ENCODE peak calls at places on chromosome 15, in seven cellular contexts. One of them, this sample, is unnamed.

GRCh38 chr15:60006203-60006782 is 2.2 kb downstream of the FOXB1 start:
- DNase-seq in coronary artery: no peak
- DNase-seq in suprapubic skin: no peak
- DNase-seq in CD8-positive, alpha-beta memory T cell: peak
- DNase-seq in CD4-positive, CD25-positive, alpha-beta regulatory T cell: peak
- DNase-seq in transverse colon: peak
- DNase-seq in epithelial cell of esophagus: peak
- DNase-seq in this sample: peak

GRCh38 chr15:67775998-67776397 is 49.3 kb upstream of the SKOR1 start:
- DNase-seq in coronary artery: no peak
- DNase-seq in suprapubic skin: no peak
- DNase-seq in CD8-positive, alpha-beta memory T cell: no peak
- DNase-seq in CD4-positive, CD25-positive, alpha-beta regulatory T cell: no peak
- DNase-seq in transverse colon: no peak
- DNase-seq in epithelial cell of esophagus: no peak
- DNase-seq in this sample: no peak

GRCh38 chr15:48718646-48719045 is 73.1 kb upstream of the FBN1 start:
- DNase-seq in coronary artery: no peak
- DNase-seq in suprapubic skin: no peak
- DNase-seq in CD8-positive, alpha-beta memory T cell: no peak
- DNase-seq in CD4-positive, CD25-positive, alpha-beta regulatory T cell: no peak
- DNase-seq in transverse colon: no peak
- DNase-seq in epithelial cell of esophagus: peak
- DNase-seq in this sample: no peak

GRCh38 chr15:33848011-33848410 is 120.3 kb upstream of the CHRM5 start:
- DNase-seq in coronary artery: no peak
- DNase-seq in suprapubic skin: no peak
- DNase-seq in CD8-positive, alpha-beta memory T cell: no peak
- DNase-seq in CD4-positive, CD25-positive, alpha-beta regulatory T cell: no peak
- DNase-seq in transverse colon: no peak
- DNase-seq in epithelial cell of esophagus: no peak
- DNase-seq in this sample: no peak

GRCh38 chr15:74134387-74135027 is 4.1 kb downstream of the ISLR2 start:
- DNase-seq in coronary artery: no peak
- DNase-seq in suprapubic skin: no peak
- DNase-seq in CD8-positive, alpha-beta memory T cell: no peak
- DNase-seq in CD4-positive, CD25-positive, alpha-beta regulatory T cell: no peak
- DNase-seq in transverse colon: peak
- DNase-seq in epithelial cell of esophagus: peak
- DNase-seq in this sample: peak

GRCh38 chr15:91055548-91056331 is 33.3 kb upstream of the VPS33B start:
- DNase-seq in coronary artery: no peak
- DNase-seq in suprapubic skin: no peak
- DNase-seq in CD8-positive, alpha-beta memory T cell: no peak
- DNase-seq in CD4-positive, CD25-positive, alpha-beta regulatory T cell: no peak
- DNase-seq in transverse colon: peak
- DNase-seq in epithelial cell of esophagus: peak
- DNase-seq in this sample: no peak

GRCh38 chr15:69827751-69828150 is 270.0 kb downstream of the TLE3 start:
- DNase-seq in coronary artery: no peak
- DNase-seq in suprapubic skin: no peak
- DNase-seq in CD8-positive, alpha-beta memory T cell: no peak
- DNase-seq in CD4-positive, CD25-positive, alpha-beta regulatory T cell: no peak
- DNase-seq in transverse colon: no peak
- DNase-seq in epithelial cell of esophagus: no peak
- DNase-seq in this sample: no peak

GRCh38 chr15:51620647-51621046 is 1.9 kb downstream of the DMXL2 start:
- DNase-seq in coronary artery: no peak
- DNase-seq in suprapubic skin: no peak
- DNase-seq in CD8-positive, alpha-beta memory T cell: no peak
- DNase-seq in CD4-positive, CD25-positive, alpha-beta regulatory T cell: no peak
- DNase-seq in transverse colon: no peak
- DNase-seq in epithelial cell of esophagus: no peak
- DNase-seq in this sample: no peak

GRCh38 chr15:92068121-92068520 is 214.6 kb downstream of the SLCO3A1 start:
- DNase-seq in coronary artery: no peak
- DNase-seq in suprapubic skin: no peak
- DNase-seq in CD8-positive, alpha-beta memory T cell: no peak
- DNase-seq in CD4-positive, CD25-positive, alpha-beta regulatory T cell: no peak
- DNase-seq in transverse colon: no peak
- DNase-seq in epithelial cell of esophagus: no peak
- DNase-seq in this sample: no peak

GRCh38 chr15:92073044-92073785 is 219.7 kb downstream of the SLCO3A1 start:
- DNase-seq in coronary artery: no peak
- DNase-seq in suprapubic skin: no peak
- DNase-seq in CD8-positive, alpha-beta memory T cell: no peak
- DNase-seq in CD4-positive, CD25-positive, alpha-beta regulatory T cell: no peak
- DNase-seq in transverse colon: no peak
- DNase-seq in epithelial cell of esophagus: no peak
- DNase-seq in this sample: no peak

GRCh38 chr15:92074161-92074560 is 220.7 kb downstream of the SLCO3A1 start:
- DNase-seq in coronary artery: no peak
- DNase-seq in suprapubic skin: no peak
- DNase-seq in CD8-positive, alpha-beta memory T cell: no peak
- DNase-seq in CD4-positive, CD25-positive, alpha-beta regulatory T cell: no peak
- DNase-seq in transverse colon: no peak
- DNase-seq in epithelial cell of esophagus: peak
- DNase-seq in this sample: no peak

GRCh38 chr15:92071030-92071644 is 217.6 kb downstream of the SLCO3A1 start:
- DNase-seq in coronary artery: no peak
- DNase-seq in suprapubic skin: no peak
- DNase-seq in CD8-positive, alpha-beta memory T cell: no peak
- DNase-seq in CD4-positive, CD25-positive, alpha-beta regulatory T cell: no peak
- DNase-seq in transverse colon: no peak
- DNase-seq in epithelial cell of esophagus: no peak
- DNase-seq in this sample: peak

DNA sequence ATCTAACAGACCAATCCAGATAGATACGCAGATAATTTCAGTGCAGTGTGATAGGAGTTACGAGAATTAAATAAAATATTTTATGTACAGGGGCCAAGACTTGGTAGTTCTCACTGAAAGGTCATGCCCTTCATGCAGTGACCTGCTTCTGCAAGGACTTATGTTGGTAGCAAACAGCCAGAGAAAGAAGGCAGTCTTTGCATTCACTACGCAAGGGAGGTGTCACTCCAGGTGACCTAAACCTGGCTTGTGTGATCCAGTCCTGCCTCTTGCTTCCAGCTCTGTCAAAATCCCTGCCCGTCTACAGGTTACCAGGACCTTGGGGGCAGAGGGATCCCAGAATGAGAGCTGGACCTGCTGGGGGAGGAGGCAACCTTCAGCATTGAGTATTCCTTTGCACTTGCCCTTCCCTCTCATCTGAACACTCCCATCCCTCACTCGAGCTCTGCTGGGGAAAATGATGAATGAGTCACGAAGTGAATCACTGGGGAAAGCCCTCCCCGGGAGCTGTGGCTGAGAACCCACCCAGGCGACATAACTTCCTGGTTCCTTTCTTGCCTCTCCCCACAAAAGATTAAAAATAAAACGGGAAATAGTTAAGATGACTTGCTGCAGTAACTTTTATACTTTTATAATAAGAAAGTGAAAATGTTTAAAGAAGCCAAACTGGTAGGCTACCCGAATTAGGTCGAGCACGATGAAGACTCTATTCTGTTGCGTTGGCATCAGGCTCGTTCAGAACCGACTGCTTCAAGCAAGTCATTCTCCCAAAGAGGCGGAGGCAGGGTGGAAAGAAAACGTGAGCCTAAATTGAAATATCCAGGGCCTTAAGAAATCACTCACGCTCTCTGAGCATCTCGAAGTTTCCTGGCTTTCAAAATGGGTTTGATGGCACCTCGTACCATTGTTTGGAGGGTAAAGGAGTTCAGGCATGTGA is 216.1 kb downstream of the SLCO3A1 start:
- DNase-seq in coronary artery: peak
- DNase-seq in suprapubic skin: peak
- DNase-seq in CD8-positive, alpha-beta memory T cell: no peak
- DNase-seq in CD4-positive, CD25-positive, alpha-beta regulatory T cell: no peak
- DNase-seq in transverse colon: peak
- DNase-seq in epithelial cell of esophagus: peak
- DNase-seq in this sample: peak
- H3K4me3 ChIP-seq in coronary artery: peak
- H3K4me3 ChIP-seq in suprapubic skin: peak
- H3K4me3 ChIP-seq in CD8-positive, alpha-beta memory T cell: no peak
- H3K4me3 ChIP-seq in CD4-positive, CD25-positive, alpha-beta regulatory T cell: peak
- H3K4me3 ChIP-seq in transverse colon: no peak
- H3K4me3 ChIP-seq in epithelial cell of esophagus: peak
- H3K4me3 ChIP-seq in this sample: no peak

GRCh38 chr15:64845183-64845611 is 3.5 kb downstream of the PLEKHO2 start:
- DNase-seq in coronary artery: peak
- DNase-seq in suprapubic skin: no peak
- DNase-seq in CD8-positive, alpha-beta memory T cell: no peak
- DNase-seq in CD4-positive, CD25-positive, alpha-beta regulatory T cell: no peak
- DNase-seq in transverse colon: peak
- DNase-seq in epithelial cell of esophagus: no peak
- DNase-seq in this sample: peak

GRCh38 chr15:64845826-64846225 is 4.1 kb downstream of the PLEKHO2 start:
- DNase-seq in coronary artery: no peak
- DNase-seq in suprapubic skin: no peak
- DNase-seq in CD8-positive, alpha-beta memory T cell: no peak
- DNase-seq in CD4-positive, CD25-positive, alpha-beta regulatory T cell: no peak
- DNase-seq in transverse colon: no peak
- DNase-seq in epithelial cell of esophagus: no peak
- DNase-seq in this sample: no peak

GRCh38 chr15:64842986-64843561 is 1.4 kb downstream of the PLEKHO2 start:
- DNase-seq in coronary artery: peak
- DNase-seq in suprapubic skin: no peak
- DNase-seq in CD8-positive, alpha-beta memory T cell: no peak
- DNase-seq in CD4-positive, CD25-positive, alpha-beta regulatory T cell: no peak
- DNase-seq in transverse colon: peak
- DNase-seq in epithelial cell of esophagus: no peak
- DNase-seq in this sample: peak

GRCh38 chr15:64843996-64844395 is 2.3 kb downstream of the PLEKHO2 start:
- DNase-seq in coronary artery: no peak
- DNase-seq in suprapubic skin: no peak
- DNase-seq in CD8-positive, alpha-beta memory T cell: no peak
- DNase-seq in CD4-positive, CD25-positive, alpha-beta regulatory T cell: no peak
- DNase-seq in transverse colon: no peak
- DNase-seq in epithelial cell of esophagus: no peak
- DNase-seq in this sample: no peak

DNA sequence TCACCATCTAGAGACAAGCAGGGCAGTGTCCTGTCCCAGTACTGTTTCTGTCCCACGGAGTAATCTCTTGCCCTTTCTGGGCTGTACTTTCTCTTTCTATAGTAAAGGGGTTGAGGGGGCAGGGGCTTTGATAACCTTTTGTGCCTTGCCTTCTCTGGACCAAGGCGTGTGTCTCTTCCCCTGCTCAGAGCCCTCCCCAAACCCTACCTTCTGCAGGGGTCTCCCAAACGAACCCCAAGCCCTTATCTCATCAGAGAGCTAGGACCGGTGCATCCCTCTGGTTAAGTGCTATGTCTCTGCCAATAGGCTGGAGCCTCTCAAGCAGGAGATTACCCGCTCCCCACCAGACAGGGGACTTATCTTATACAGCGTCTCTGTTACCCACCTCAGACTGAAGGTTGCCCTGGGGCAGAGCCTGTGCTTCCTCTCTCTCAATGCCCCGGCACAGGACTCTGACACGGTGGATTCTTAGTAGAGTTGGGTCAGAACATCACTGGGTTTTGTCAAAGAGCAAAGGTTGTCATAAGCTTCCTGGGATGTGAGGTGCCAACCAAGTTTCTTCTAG is 2.9 kb downstream of the PLEKHO2 start:
- DNase-seq in coronary artery: no peak
- DNase-seq in suprapubic skin: no peak
- DNase-seq in CD8-positive, alpha-beta memory T cell: peak
- DNase-seq in CD4-positive, CD25-positive, alpha-beta regulatory T cell: no peak
- DNase-seq in transverse colon: no peak
- DNase-seq in epithelial cell of esophagus: no peak
- DNase-seq in this sample: no peak
- H3K4me3 ChIP-seq in coronary artery: peak
- H3K4me3 ChIP-seq in suprapubic skin: peak
- H3K4me3 ChIP-seq in CD8-positive, alpha-beta memory T cell: peak
- H3K4me3 ChIP-seq in CD4-positive, CD25-positive, alpha-beta regulatory T cell: peak
- H3K4me3 ChIP-seq in transverse colon: peak
- H3K4me3 ChIP-seq in epithelial cell of esophagus: no peak
- H3K4me3 ChIP-seq in this sample: peak

DNA sequence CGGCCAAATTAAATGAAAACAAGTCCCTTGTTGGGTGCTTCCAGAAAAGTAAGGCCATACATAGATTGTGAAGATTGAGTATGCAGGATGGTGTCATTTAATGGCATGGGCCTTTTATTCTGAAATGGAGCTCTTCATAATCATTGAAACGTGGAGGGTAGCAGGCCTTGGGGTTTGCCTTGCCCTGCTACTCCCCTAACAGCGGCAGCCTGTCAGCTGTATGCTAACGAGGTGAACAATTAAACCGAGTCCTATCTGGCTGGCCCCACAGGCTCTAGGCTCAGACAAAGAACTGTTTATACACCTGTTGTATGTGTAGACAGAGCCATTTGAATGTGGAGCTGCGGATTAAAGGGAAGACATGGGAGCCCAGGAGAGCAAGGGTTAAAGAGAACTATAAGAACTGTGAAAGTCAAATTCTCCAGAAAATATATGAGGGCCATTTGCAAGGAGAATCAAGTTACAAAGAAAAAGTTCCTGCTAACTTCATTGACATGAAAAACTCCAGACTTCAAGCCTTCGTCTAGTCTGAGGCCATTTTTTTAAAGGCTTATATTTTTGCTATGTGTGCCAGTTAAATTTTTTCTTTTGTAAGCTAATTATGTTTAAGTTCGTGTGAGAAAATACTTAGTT is 116.7 kb upstream of the CGNL1 start:
- DNase-seq in coronary artery: no peak
- DNase-seq in suprapubic skin: no peak
- DNase-seq in CD8-positive, alpha-beta memory T cell: no peak
- DNase-seq in CD4-positive, CD25-positive, alpha-beta regulatory T cell: no peak
- DNase-seq in transverse colon: peak
- DNase-seq in epithelial cell of esophagus: no peak
- DNase-seq in this sample: no peak
- H3K4me3 ChIP-seq in coronary artery: no peak
- H3K4me3 ChIP-seq in suprapubic skin: no peak
- H3K4me3 ChIP-seq in CD8-positive, alpha-beta memory T cell: no peak
- H3K4me3 ChIP-seq in CD4-positive, CD25-positive, alpha-beta regulatory T cell: no peak
- H3K4me3 ChIP-seq in transverse colon: no peak
- H3K4me3 ChIP-seq in epithelial cell of esophagus: no peak
- H3K4me3 ChIP-seq in this sample: no peak

DNA sequence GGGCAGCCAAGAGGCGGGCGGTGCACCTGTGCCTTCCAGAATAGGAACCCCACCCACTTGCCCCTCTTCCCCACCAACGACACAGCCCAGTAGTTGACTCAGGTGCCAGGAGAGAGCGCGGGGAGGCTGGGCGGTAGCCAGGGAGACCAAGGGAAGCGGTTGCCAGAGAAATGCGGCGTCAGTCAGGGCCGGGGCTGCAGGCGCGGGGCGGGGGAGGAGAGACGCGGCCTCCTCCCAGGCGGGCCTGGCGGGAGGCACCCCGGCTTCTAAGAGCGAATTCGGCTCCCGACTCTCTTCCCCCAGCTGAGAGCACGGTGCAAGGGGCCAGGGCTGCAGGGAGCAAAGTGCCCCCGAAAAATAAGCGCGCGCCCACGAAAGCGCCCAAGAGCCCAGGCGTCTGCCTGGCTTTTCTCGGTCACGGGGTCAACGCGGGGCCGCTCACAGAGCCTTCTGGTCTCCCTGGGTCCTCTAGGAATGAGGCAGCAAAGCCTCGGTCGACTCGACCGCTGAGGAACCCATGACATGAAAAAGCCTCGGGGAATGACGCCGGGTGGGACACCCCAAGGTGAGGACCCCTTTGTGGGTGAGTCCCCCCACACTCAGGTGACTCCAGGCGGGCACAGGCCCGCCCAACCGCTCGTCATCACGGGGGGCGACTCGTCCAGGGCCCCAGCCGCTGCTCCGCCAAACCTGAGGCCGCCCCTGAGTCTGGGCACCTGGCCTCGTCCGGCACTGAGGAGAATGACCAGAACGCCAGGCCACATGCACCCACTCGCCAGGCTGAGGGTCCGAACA is 716 bp downstream of the CPEB1 start:
- DNase-seq in coronary artery: no peak
- DNase-seq in suprapubic skin: no peak
- DNase-seq in CD8-positive, alpha-beta memory T cell: no peak
- DNase-seq in CD4-positive, CD25-positive, alpha-beta regulatory T cell: no peak
- DNase-seq in transverse colon: no peak
- DNase-seq in epithelial cell of esophagus: no peak
- DNase-seq in this sample: no peak
- H3K4me3 ChIP-seq in coronary artery: peak
- H3K4me3 ChIP-seq in suprapubic skin: peak
- H3K4me3 ChIP-seq in CD8-positive, alpha-beta memory T cell: no peak
- H3K4me3 ChIP-seq in CD4-positive, CD25-positive, alpha-beta regulatory T cell: no peak
- H3K4me3 ChIP-seq in transverse colon: peak
- H3K4me3 ChIP-seq in epithelial cell of esophagus: no peak
- H3K4me3 ChIP-seq in this sample: peak